ENCODE peak calls at places on chromosome 18, in ten cellular contexts. Y is stimulated activated CD4-positive, alpha-beta T cell treated with anti-CD3 and anti-CD28 coated beads, Interleukin-4, amount 100 ng/mL, for 1 hour; K is mucosa of gallbladder; H is kidney glomerular epithelial cell; J is endothelial cell; A is SK-N-SH; N is AG04450; W is tibial artery; M is activated naive CD4-positive, alpha-beta T cell; Z is NCI-H1092. G is an unnamed sample.

GRCh38 chr18:58863539-58864145 is 1.0 kb upstream of the ZNF532 start:
- DNase-seq in Y (peak), K (no peak), H (no peak), J (peak), A (peak), N (no peak), W (peak), M (peak), Z (peak), G (peak)

GRCh38 chr18:45617284-45617683 is 2.0 kb downstream of the SLC14A2 start:
- DNase-seq in Y (no peak), K (peak), H (peak), J (no peak), A (peak), N (peak), W (peak), M (no peak), Z (no peak), G (peak)

GRCh38 chr18:6793986-6794385 is 64.5 kb downstream of the ARHGAP28 start:
- DNase-seq in Y (no peak), K (no peak), H (no peak), J (no peak), A (no peak), N (no peak), W (no peak), M (no peak), Z (no peak), G (no peak)

GRCh38 chr18:4284528-4284927 is 170.6 kb downstream of the DLGAP1 start:
- DNase-seq in Y (no peak), K (no peak), H (no peak), J (no peak), A (no peak), N (no peak), W (no peak), M (no peak), Z (no peak), G (no peak)

GRCh38 chr18:46448347-46448746 is 208.7 kb downstream of the LOXHD1 start:
- DNase-seq in Y (no peak), K (no peak), H (no peak), J (no peak), A (no peak), N (no peak), W (no peak), M (no peak), Z (no peak), G (no peak)

GRCh38 chr18:44342946-44343345 is 337.7 kb upstream of the SETBP1 start:
- DNase-seq in Y (no peak), K (no peak), H (no peak), J (no peak), A (no peak), N (no peak), W (no peak), M (no peak), Z (no peak), G (no peak)

GRCh38 chr18:58290059-58290747 is 246.2 kb downstream of the NEDD4L start:
- DNase-seq in Y (no peak), K (no peak), H (no peak), J (no peak), A (no peak), N (peak), W (no peak), M (no peak), Z (no peak), G (no peak)

GRCh38 chr18:8706545-8706980 is 1.2 kb downstream of the MTCL1 start:
- DNase-seq in Y (peak), K (no peak), H (no peak), J (no peak), A (no peak), N (no peak), W (no peak), M (no peak), Z (no peak), G (no peak)

GRCh38 chr18:11310476-11311086 is 161.2 kb upstream of the PIEZO2 start:
- DNase-seq in Y (peak), K (peak), H (peak), J (peak), A (peak), N (no peak), W (no peak), M (no peak), Z (no peak), G (no peak)

G was measured in stomach.